ENCODE peak calls at places on chromosomes 6 and 20, in five cellular contexts. J is SK-N-SH, G is DMS53, L is HS-5, Q is aorta. D is an unnamed sample.

GRCh38 chr6:56311525-56311924 is 64.1 kb upstream of the COL21A1 start:
- DNase-seq in J (no peak), G (no peak), L (no peak), Q (no peak), D (no peak)

GRCh38 chr6:157813757-157814455 is 9.1 kb upstream of the SNX9 start:
- DNase-seq in J (no peak), G (no peak), L (peak; percentile 50), Q (no peak), D (no peak)

GRCh38 chr20:38434310-38434741 is 802 bp downstream of the SNHG17 start:
- DNase-seq in J (peak; percentile 43), G (peak; percentile 56), L (no peak), Q (no peak), D (no peak)

GRCh38 chr6:150119256-150119655 is 23.6 kb upstream of the PPP1R14C start:
- DNase-seq in J (no peak), G (peak; percentile 70), L (no peak), Q (no peak), D (no peak)

GRCh38 chr6:28258877-28259777 is at the start of gene NKAPL:
- DNase-seq in J (no peak), G (no peak), L (no peak), Q (peak; percentile 94), D (peak; percentile 32)

GRCh38 chr6:3011592-3011991 is 11.9 kb downstream of the NQO2 start:
- DNase-seq in J (no peak), G (no peak), L (no peak), Q (no peak), D (no peak)

GRCh38 chr20:50126662-50127061 is 13.7 kb upstream of the UBE2V1 start:
- DNase-seq in J (no peak), G (peak; percentile 23), L (no peak), Q (peak; percentile 20), D (no peak)

GRCh38 chr6:42268835-42269204 is 51.2 kb upstream of the MRPS10 start:
- DNase-seq in J (no peak), G (no peak), L (no peak), Q (no peak), D (no peak)

GRCh38 chr6:148535976-148536375 is 193.3 kb downstream of the SASH1 start:
- DNase-seq in J (no peak), G (no peak), L (no peak), Q (no peak), D (no peak)

GRCh38 chr6:4950076-4950475 is 53.8 kb downstream of the RPP40 start:
- DNase-seq in J (no peak), G (no peak), L (no peak), Q (no peak), D (no peak)

GRCh38 chr20:32535316-32535952 is 49.7 kb downstream of the NOL4L start:
- DNase-seq in J (no peak), G (peak; percentile 43), L (no peak), Q (no peak), D (no peak)

GRCh38 chr6:166008441-166009369 is 158.9 kb downstream of the TBXT start:
- DNase-seq in J (peak; percentile 75), G (peak; percentile 65), L (no peak), Q (no peak), D (no peak)

GRCh38 chr6:33785766-33786165 is 3.2 kb downstream of the LEMD2 start:
- DNase-seq in J (no peak), G (no peak), L (no peak), Q (no peak), D (no peak)

GRCh38 chr6:116060572-116061283 is at the start of gene FRK:
- DNase-seq in J (no peak), G (peak; percentile 89), L (no peak), Q (no peak), D (no peak)

GRCh38 chr20:45290677-45291355 is 15.8 kb upstream of the RBPJL start:
- DNase-seq in J (peak; percentile 83), G (peak; percentile 90), L (peak; percentile 73), Q (peak; percentile 87), D (no peak)

GRCh38 chr20:38875170-38875993 is 50.8 kb upstream of the FAM83D start:
- DNase-seq in J (peak; percentile 74), G (no peak), L (no peak), Q (no peak), D (no peak)

GRCh38 chr20:64244870-64245603 is 10.5 kb upstream of the PCMTD2 start:
- DNase-seq in J (peak; percentile 6), G (no peak), L (no peak), Q (peak; percentile 19), D (no peak)

GRCh38 chr20:41078329-41078728 is 49.7 kb downstream of the TOP1 start:
- DNase-seq in J (peak; percentile 30), G (peak; percentile 48), L (peak; percentile 45), Q (no peak), D (peak; percentile 20)

GRCh38 chr20:20571068-20571780 is 141.2 kb downstream of the RALGAPA2 start:
- DNase-seq in J (no peak), G (no peak), L (no peak), Q (no peak), D (no peak)

GRCh38 chr20:13277663-13278295 is 56.7 kb downstream of the ISM1 start:
- DNase-seq in J (no peak), G (no peak), L (peak; percentile 33), Q (no peak), D (no peak)

GRCh38 chr6:69693749-69694148 is 103.1 kb downstream of the LMBRD1 start:
- DNase-seq in J (no peak), G (no peak), L (peak; percentile 2), Q (no peak), D (no peak)

GRCh38 chr6:159766923-159767322 is 5.1 kb downstream of the ACAT2 start:
- DNase-seq in J (no peak), G (no peak), L (no peak), Q (no peak), D (no peak)

GRCh38 chr20:12970372-12970821 is 38.4 kb upstream of the SPTLC3 start:
- DNase-seq in J (no peak), G (peak; percentile 71), L (peak; percentile 26), Q (no peak), D (no peak)

GRCh38 chr6:2110504-2110903 is 134.9 kb downstream of the GMDS start:
- DNase-seq in J (no peak), G (no peak), L (no peak), Q (peak; percentile 78), D (no peak)

GRCh38 chr6:17712573-17712972 is 5.8 kb upstream of the NUP153 start:
- DNase-seq in J (no peak), G (no peak), L (no peak), Q (no peak), D (no peak)

GRCh38 chr6:11975353-11975977 is 36.6 kb upstream of the HIVEP1 start:
- DNase-seq in J (no peak), G (no peak), L (no peak), Q (no peak), D (no peak)

GRCh38 chr20:9507544-9508239 is 6.7 kb upstream of the LAMP5 start:
- DNase-seq in J (peak; percentile 12), G (peak; percentile 55), L (no peak), Q (no peak), D (no peak)

GRCh38 chr6:44110966-44111365 is 16.3 kb downstream of the MRPL14 start:
- DNase-seq in J (no peak), G (no peak), L (no peak), Q (no peak), D (no peak)

GRCh38 chr6:41727705-41728072 is 7.7 kb downstream of the TFEB start:
- DNase-seq in J (no peak), G (no peak), L (no peak), Q (no peak), D (no peak)

GRCh38 chr6:1477432-1478090 is 88.2 kb downstream of the FOXF2 start:
- DNase-seq in J (no peak), G (no peak), L (no peak), Q (no peak), D (peak; percentile 14)

GRCh38 chr20:4998160-4998651 is 3.1 kb downstream of the SLC23A2 start:
- DNase-seq in J (no peak), G (no peak), L (no peak), Q (no peak), D (no peak)

GRCh38 chr6:48325701-48326100 is 214.7 kb upstream of the PTCHD4 start:
- DNase-seq in J (no peak), G (no peak), L (no peak), Q (no peak), D (no peak)

GRCh38 chr6:4640139-4640538 is 136.1 kb upstream of the CDYL start:
- DNase-seq in J (no peak), G (no peak), L (no peak), Q (no peak), D (no peak)

GRCh38 chr6:80343511-80343910 is 237.0 kb downstream of the BCKDHB start:
- DNase-seq in J (no peak), G (no peak), L (no peak), Q (no peak), D (no peak)

GRCh38 chr20:58268936-58269619 is 40.4 kb upstream of the RAB22A start:
- DNase-seq in J (no peak), G (no peak), L (no peak), Q (no peak), D (no peak)

GRCh38 chr20:51631011-51631950 is 88.8 kb upstream of the NFATC2 start:
- DNase-seq in J (peak; percentile 44), G (no peak), L (peak; percentile 100), Q (no peak), D (peak; percentile 99)

GRCh38 chr20:12177657-12178293 is 260.1 kb downstream of the BTBD3 start:
- DNase-seq in J (no peak), G (peak; percentile 75), L (no peak), Q (no peak), D (no peak)